ENCODE peak calls at places on chromosome 3, in six cellular contexts. Q is neuronal stem cell; V is CD8-positive, alpha-beta T cell; D is IMR-90; C is thoracic aorta; O is dorsolateral prefrontal cortex. S is an unnamed sample.

GRCh38 chr3:111668912-111669488 is 73.9 kb upstream of the ZBED2 start:
- DNase-seq in Q (peak), V (no peak), D (peak), C (no peak), O (no peak), S (no peak)

GRCh38 chr3:182738583-182739514 is 54.5 kb upstream of the ATP11B start:
- DNase-seq in Q (no peak), V (no peak), D (no peak), C (no peak), O (no peak), S (no peak)

GRCh38 chr3:53199834-53200233 is 38.8 kb downstream of the PRKCD start:
- DNase-seq in Q (no peak), V (no peak), D (no peak), C (no peak), O (no peak), S (no peak)

GRCh38 chr3:157132341-157132740 is 27.6 kb downstream of the CCNL1 start:
- DNase-seq in Q (no peak), V (no peak), D (no peak), C (no peak), O (no peak), S (no peak)

GRCh38 chr3:44339990-44340389 is 1.4 kb downstream of the TCAIM start:
- DNase-seq in Q (no peak), V (no peak), D (no peak), C (no peak), O (no peak), S (no peak)

GRCh38 chr3:155741081-155741480 is 3.8 kb downstream of the PLCH1 start:
- DNase-seq in Q (no peak), V (no peak), D (no peak), C (no peak), O (no peak), S (no peak)

GRCh38 chr3:172223870-172224269 is 184.5 kb downstream of the FNDC3B start:
- DNase-seq in Q (no peak), V (no peak), D (peak), C (no peak), O (no peak), S (no peak)

GRCh38 chr3:189580190-189580589 is 51.0 kb upstream of the TP63 start:
- DNase-seq in Q (no peak), V (no peak), D (no peak), C (no peak), O (no peak), S (no peak)

GRCh38 chr3:86578071-86578470 is 412.9 kb downstream of the VGLL3 start:
- DNase-seq in Q (no peak), V (no peak), D (no peak), C (no peak), O (no peak), S (no peak)

GRCh38 chr3:4994823-4995499 is 15.7 kb downstream of the BHLHE40 start:
- DNase-seq in Q (no peak), V (no peak), D (peak), C (peak), O (no peak), S (peak)

GRCh38 chr3:129665024-129665768 is 58.7 kb upstream of the PLXND1 start:
- DNase-seq in Q (no peak), V (no peak), D (peak), C (no peak), O (no peak), S (no peak)

GRCh38 chr3:156400735-156401134 is 154.2 kb downstream of the SSR3 start:
- DNase-seq in Q (no peak), V (no peak), D (no peak), C (no peak), O (no peak), S (no peak)

GRCh38 chr3:69082805-69083204 is 1.9 kb upstream of the ARL6IP5 start:
- DNase-seq in Q (no peak), V (peak), D (peak), C (no peak), O (no peak), S (no peak)

GRCh38 chr3:129555616-129556357 is 12.8 kb downstream of the H1-8 start:
- DNase-seq in Q (no peak), V (no peak), D (no peak), C (no peak), O (no peak), S (no peak)

GRCh38 chr3:63934484-63934883 is 22.3 kb upstream of the SCAANT1 start:
- DNase-seq in Q (no peak), V (peak), D (no peak), C (no peak), O (no peak), S (no peak)

GRCh38 chr3:150062492-150062891 is 91.8 kb upstream of the PFN2 start:
- DNase-seq in Q (no peak), V (no peak), D (peak), C (no peak), O (no peak), S (peak)

GRCh38 chr3:66407281-66408218 is 93.3 kb downstream of the LRIG1 start:
- DNase-seq in Q (peak), V (peak), D (peak), C (no peak), O (peak), S (no peak)

GRCh38 chr3:79491029-79491634 is 276.7 kb downstream of the ROBO1 start:
- DNase-seq in Q (no peak), V (no peak), D (no peak), C (no peak), O (no peak), S (no peak)

GRCh38 chr3:185657691-185658503 is 71.8 kb downstream of the SENP2 start:
- DNase-seq in Q (no peak), V (no peak), D (no peak), C (no peak), O (no peak), S (no peak)

GRCh38 chr3:185658504-185658912 is 72.4 kb downstream of the SENP2 start:
- DNase-seq in Q (no peak), V (no peak), D (peak), C (peak), O (no peak), S (peak)

GRCh38 chr3:185659942-185660921 is 74.1 kb downstream of the SENP2 start:
- DNase-seq in Q (peak), V (peak), D (peak), C (no peak), O (peak), S (no peak)

GRCh38 chr3:185657211-185657610 is 71.1 kb downstream of the SENP2 start:
- DNase-seq in Q (no peak), V (no peak), D (no peak), C (no peak), O (no peak), S (no peak)

GRCh38 chr3:185658943-185659342 is 72.8 kb downstream of the SENP2 start:
- DNase-seq in Q (no peak), V (no peak), D (no peak), C (no peak), O (no peak), S (no peak)
- H3K27ac ChIP-seq in Q (no peak), V (no peak), D (peak), C (peak), O (no peak), S (peak)

GRCh38 chr3:170863768-170864167 is 6.2 kb downstream of the RPL22L1 start:
- DNase-seq in Q (no peak), V (no peak), D (no peak), C (no peak), O (no peak), S (no peak)

GRCh38 chr3:170862618-170863374 is 7.2 kb downstream of the RPL22L1 start:
- DNase-seq in Q (no peak), V (no peak), D (peak), C (no peak), O (no peak), S (no peak)

GRCh38 chr3:170858599-170858998 is 11.4 kb downstream of the RPL22L1 start:
- DNase-seq in Q (no peak), V (no peak), D (no peak), C (no peak), O (no peak), S (no peak)
- H3K4me3 ChIP-seq in Q (no peak), V (no peak), D (no peak), C (no peak), O (no peak), S (no peak)

DNA sequence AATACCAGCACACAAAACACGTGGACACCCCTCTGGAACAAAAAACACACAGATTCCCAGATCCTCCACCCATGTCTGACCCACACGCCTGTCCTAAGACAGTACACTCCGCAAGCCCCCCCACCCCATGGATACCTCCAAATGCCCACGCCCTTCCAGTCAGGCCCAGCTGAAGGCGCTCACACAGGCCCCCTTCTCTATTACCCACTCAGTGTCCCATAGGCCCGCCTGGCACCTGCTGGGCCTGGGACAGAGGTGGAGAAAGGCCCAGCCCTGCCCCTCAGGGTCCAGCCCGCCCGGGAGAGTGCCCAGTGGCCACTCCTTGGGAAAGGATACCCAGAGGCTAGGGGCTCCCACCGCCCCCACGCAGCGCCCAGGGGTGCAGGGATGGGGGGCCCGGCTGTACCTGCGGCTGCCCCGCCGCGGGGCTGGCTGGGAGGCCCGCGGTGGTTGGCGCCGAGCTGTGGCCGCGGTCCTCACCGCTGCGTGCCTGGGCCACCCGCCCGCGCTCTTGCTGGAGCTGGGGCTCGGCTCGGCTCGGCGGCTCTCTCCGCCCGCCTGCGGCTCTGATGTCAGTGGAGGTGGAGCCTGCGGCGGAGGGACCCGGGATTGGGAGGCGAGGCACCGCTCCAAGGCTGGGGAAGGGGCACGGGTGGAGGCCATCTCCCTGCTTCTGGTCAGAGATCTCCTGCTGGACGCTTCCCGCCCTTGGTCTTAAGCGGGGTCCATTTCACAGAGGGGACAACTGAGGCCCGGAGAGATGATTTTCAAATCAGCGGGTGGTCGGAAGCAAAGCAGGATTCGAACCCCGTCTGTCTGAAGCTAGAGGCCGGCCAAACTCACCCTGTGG is at the start of gene CAMK1:
- DNase-seq in Q (peak), V (peak), D (peak), C (no peak), O (peak), S (no peak)
- H3K27ac ChIP-seq in Q (no peak), V (no peak), D (peak), C (peak), O (peak), S (peak)

GRCh38 chr3:106908181-106908938 is 468.9 kb upstream of the CCDC54 start:
- DNase-seq in Q (no peak), V (no peak), D (no peak), C (no peak), O (no peak), S (no peak)

GRCh38 chr3:106913966-106914365 is 463.3 kb upstream of the CCDC54 start:
- DNase-seq in Q (no peak), V (no peak), D (no peak), C (no peak), O (no peak), S (no peak)

DNA sequence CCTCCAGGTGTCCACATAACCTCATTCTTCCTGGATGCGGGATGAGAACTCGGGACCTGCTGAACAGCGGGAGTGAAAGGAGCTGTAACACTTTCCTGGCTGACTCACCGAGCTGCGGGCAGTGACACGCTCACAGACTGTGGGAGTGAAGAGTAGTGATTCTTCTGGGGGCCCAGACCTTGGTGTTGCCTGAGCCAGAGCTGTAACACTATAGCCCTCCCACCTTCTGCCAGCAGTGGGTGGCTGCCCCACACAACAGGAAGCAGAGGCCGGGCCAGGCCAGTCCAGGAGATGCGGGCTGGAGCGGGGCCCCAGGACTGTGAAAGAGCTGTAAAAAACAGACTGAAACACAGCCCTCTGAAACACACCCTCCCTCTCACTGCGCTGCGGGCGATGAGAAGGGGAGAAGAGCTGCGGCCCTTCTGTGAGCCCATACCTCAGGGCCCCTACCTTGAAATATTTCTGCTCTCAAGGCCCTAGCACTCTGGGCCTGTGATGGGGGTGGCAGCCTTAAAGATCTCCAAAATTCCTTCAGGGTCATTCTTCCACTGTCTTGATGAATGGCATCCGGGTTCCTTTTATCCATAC is 464.0 kb upstream of the CCDC54 start:
- DNase-seq in Q (peak), V (no peak), D (peak), C (no peak), O (no peak), S (no peak)
- H3K4me3 ChIP-seq in Q (no peak), V (no peak), D (no peak), C (no peak), O (no peak), S (no peak)

S was measured in vagina.